ENCODE peak calls at places on chromosomes 11 and 22, in five cellular contexts. U is effector memory CD4-positive, alpha-beta T cell; W is CD4-positive, CD25-positive, alpha-beta regulatory T cell; C is heart right ventricle; T is Panc1. Z is an unnamed sample. For H3K4me1, the result is how much of the 10 kb centered on the place peaks cover.

GRCh38 chr11:68039526-68040086 is 781 bp downstream of the TCIRG1 start:
- DNase-seq in U (no peak), W (no peak), C (no peak), T (no peak), Z (no peak)

GRCh38 chr11:118109231-118109630 is 22.5 kb upstream of the SMIM35 start:
- DNase-seq in U (no peak), W (no peak), C (peak), T (no peak), Z (no peak)

GRCh38 chr22:45933503-45934167 is 43.3 kb downstream of the WNT7B start:
- DNase-seq in U (no peak), W (no peak), C (no peak), T (no peak), Z (no peak)

GRCh38 chr22:41568811-41569210 is 8.0 kb downstream of the CSDC2 start:
- DNase-seq in U (no peak), W (no peak), C (no peak), T (no peak), Z (no peak)

GRCh38 chr22:20154602-20155183 is 3.8 kb upstream of the CCDC188 start:
- DNase-seq in U (no peak), W (no peak), C (no peak), T (no peak), Z (peak)

GRCh38 chr11:6607190-6607635 is 3.6 kb downstream of the ILK start:
- DNase-seq in U (no peak), W (no peak), C (no peak), T (no peak), Z (no peak)

GRCh38 chr11:94193288-94193687 is 64.6 kb downstream of the PANX1 start:
- DNase-seq in U (no peak), W (no peak), C (no peak), T (no peak), Z (no peak)

GRCh38 chr22:42769574-42770447 is 49.1 kb upstream of the A4GALT start:
- DNase-seq in U (no peak), W (no peak), C (peak), T (no peak), Z (peak)

GRCh38 chr22:27011717-27012116 is 354.3 kb downstream of the MIAT start:
- DNase-seq in U (no peak), W (no peak), C (no peak), T (no peak), Z (no peak)

GRCh38 chr11:48005133-48005532 is 24.8 kb downstream of the PTPRJ start:
- DNase-seq in U (no peak), W (no peak), C (no peak), T (no peak), Z (no peak)

GRCh38 chr11:60145677-60146076 is 37.2 kb downstream of the MS4A6A start:
- DNase-seq in U (no peak), W (no peak), C (no peak), T (no peak), Z (no peak)

GRCh38 chr11:60143768-60144167 is 39.1 kb downstream of the MS4A6A start:
- DNase-seq in U (no peak), W (no peak), C (no peak), T (no peak), Z (no peak)
- H3K4me3 ChIP-seq in U (no peak), W (no peak), C (no peak), T (no peak), Z (no peak)

GRCh38 chr11:60844045-60844869 is 2.3 kb downstream of the CCDC86 start:
- DNase-seq in U (no peak), W (no peak), C (no peak), T (no peak), Z (no peak)
- H3K4me1 ChIP-seq in U (under half), W (under half), C (under half), T (under half), Z (under half)

DNA sequence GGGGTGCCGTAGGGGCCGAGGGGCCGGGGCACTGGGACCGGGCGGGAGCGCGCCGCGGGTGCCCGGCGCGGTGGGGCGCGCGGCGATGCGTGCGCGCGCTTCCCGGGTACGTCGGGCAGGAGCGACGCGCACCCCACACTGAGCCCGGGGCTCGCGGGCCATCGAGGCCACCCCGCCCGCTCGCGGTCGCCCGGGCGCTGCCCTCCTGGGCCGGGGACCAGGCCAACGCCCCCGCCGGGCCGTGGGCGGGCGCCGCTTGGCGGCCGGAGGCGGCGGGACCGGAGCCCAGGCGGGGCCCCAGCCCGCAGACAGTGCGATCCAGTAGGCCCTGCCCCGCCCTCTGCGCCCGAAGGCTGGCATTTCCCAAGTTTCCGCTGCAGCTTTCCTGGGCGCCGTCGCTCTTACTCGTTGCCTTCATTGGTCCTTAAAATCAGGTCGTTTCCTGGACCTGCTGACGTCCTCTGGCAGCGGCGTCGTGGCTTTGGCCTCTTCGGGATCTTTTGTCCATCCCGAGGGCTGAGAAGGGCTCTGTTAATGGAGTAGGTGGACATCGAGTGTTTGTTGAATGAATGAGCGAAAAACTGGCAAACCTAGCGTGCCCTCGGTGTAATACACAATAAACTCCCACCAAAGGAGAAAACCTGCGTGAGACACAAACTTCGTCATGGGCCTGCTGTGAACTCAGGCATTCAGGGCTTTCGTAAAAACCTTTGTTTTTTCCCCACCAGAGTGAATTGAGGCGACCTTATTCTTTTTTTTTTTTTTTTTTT is 638 bp downstream of the PARVA start:
- DNase-seq in U (no peak), W (no peak), C (peak), T (peak), Z (peak)
- H3K4me3 ChIP-seq in U (peak), W (peak), C (peak), T (peak), Z (peak)

GRCh38 chr11:8765294-8765693 is 82.7 kb downstream of the RPL27A start:
- DNase-seq in U (no peak), W (no peak), C (no peak), T (no peak), Z (no peak)
- H3K4me1 ChIP-seq in U (under half), W (under half), C (half or more), T (under half), Z (under half)

GRCh38 chr11:11618973-11619435 is 2.8 kb downstream of the GALNT18 start:
- DNase-seq in U (no peak), W (no peak), C (no peak), T (no peak), Z (no peak)
- H3K4me3 ChIP-seq in U (no peak), W (no peak), C (no peak), T (no peak), Z (no peak)

GRCh38 chr11:16981651-16982194 is 32.5 kb downstream of the PLEKHA7 start:
- DNase-seq in U (no peak), W (no peak), C (no peak), T (no peak), Z (no peak)
- H3K4me1 ChIP-seq in U (under half), W (under half), C (under half), T (under half), Z (under half)

GRCh38 chr11:62580959-62581715 is 7.4 kb upstream of the EEF1G start:
- DNase-seq in U (no peak), W (no peak), C (no peak), T (no peak), Z (no peak)
- H3K4me3 ChIP-seq in U (no peak), W (no peak), C (no peak), T (no peak), Z (no peak)

GRCh38 chr11:73190557-73190885 is 27.6 kb upstream of the P2RY2 start:
- DNase-seq in U (no peak), W (no peak), C (no peak), T (no peak), Z (no peak)
- H3K4me1 ChIP-seq in U (under half), W (under half), C (under half), T (under half), Z (half or more)

Z was measured in Caco-2.